ENCODE peak calls at places on chromosomes 6 and 20, in six cellular contexts. K is neuronal stem cell, L is H9, V is IMR-90, C is mesendoderm, S is H1. T is an unnamed sample.

GRCh38 chr20:13299401-13299800 is 78.3 kb downstream of the ISM1 start:
- DNase-seq in K (no peak), L (no peak), V (no peak), C (no peak), S (no peak), T (no peak)

GRCh38 chr20:5078399-5078958 is 41.3 kb downstream of the PCNA start:
- DNase-seq in K (no peak), L (no peak), V (peak), C (no peak), S (no peak), T (peak)

GRCh38 chr6:31861150-31861549 is 1.5 kb downstream of the NEU1 start:
- DNase-seq in K (no peak), L (no peak), V (no peak), C (no peak), S (no peak), T (no peak)

GRCh38 chr6:2623348-2623747 is 127.4 kb downstream of the MYLK4 start:
- DNase-seq in K (no peak), L (no peak), V (no peak), C (no peak), S (no peak), T (no peak)

GRCh38 chr20:64110411-64111068 is 3.2 kb upstream of the NPBWR2 start:
- DNase-seq in K (no peak), L (no peak), V (no peak), C (no peak), S (peak), T (no peak)

GRCh38 chr20:10946124-10946880 is 272.5 kb upstream of the JAG1 start:
- DNase-seq in K (no peak), L (no peak), V (no peak), C (no peak), S (no peak), T (no peak)

GRCh38 chr6:27867941-27868705 is 44.1 kb downstream of the OR2B2 start:
- DNase-seq in K (no peak), L (no peak), V (peak), C (peak), S (peak), T (peak)

GRCh38 chr6:156866181-156866862 is 89.1 kb downstream of the ARID1B start:
- DNase-seq in K (no peak), L (no peak), V (peak), C (peak), S (no peak), T (peak)

GRCh38 chr6:111653961-111654360 is 48.3 kb upstream of the TRAF3IP2 start:
- DNase-seq in K (no peak), L (no peak), V (no peak), C (no peak), S (no peak), T (no peak)

GRCh38 chr6:3451498-3451897 is 5.4 kb downstream of the SLC22A23 start:
- DNase-seq in K (no peak), L (no peak), V (no peak), C (peak), S (no peak), T (no peak)

GRCh38 chr6:155782739-155783459 is 327.3 kb upstream of the NOX3 start:
- DNase-seq in K (no peak), L (no peak), V (peak), C (no peak), S (no peak), T (no peak)

GRCh38 chr6:109441069-109441816 is 719 bp downstream of the SMPD2 start:
- DNase-seq in K (peak), L (peak), V (peak), C (peak), S (peak), T (peak)

GRCh38 chr20:2248837-2249236 is 47.0 kb upstream of the TGM3 start:
- DNase-seq in K (no peak), L (no peak), V (no peak), C (no peak), S (no peak), T (no peak)

GRCh38 chr20:2254333-2254732 is 41.5 kb upstream of the TGM3 start:
- DNase-seq in K (no peak), L (no peak), V (no peak), C (no peak), S (no peak), T (no peak)

GRCh38 chr20:2249935-2250334 is 45.9 kb upstream of the TGM3 start:
- DNase-seq in K (no peak), L (no peak), V (no peak), C (no peak), S (no peak), T (no peak)

GRCh38 chr20:2256132-2256531 is 39.7 kb upstream of the TGM3 start:
- DNase-seq in K (no peak), L (no peak), V (no peak), C (no peak), S (no peak), T (no peak)

DNA sequence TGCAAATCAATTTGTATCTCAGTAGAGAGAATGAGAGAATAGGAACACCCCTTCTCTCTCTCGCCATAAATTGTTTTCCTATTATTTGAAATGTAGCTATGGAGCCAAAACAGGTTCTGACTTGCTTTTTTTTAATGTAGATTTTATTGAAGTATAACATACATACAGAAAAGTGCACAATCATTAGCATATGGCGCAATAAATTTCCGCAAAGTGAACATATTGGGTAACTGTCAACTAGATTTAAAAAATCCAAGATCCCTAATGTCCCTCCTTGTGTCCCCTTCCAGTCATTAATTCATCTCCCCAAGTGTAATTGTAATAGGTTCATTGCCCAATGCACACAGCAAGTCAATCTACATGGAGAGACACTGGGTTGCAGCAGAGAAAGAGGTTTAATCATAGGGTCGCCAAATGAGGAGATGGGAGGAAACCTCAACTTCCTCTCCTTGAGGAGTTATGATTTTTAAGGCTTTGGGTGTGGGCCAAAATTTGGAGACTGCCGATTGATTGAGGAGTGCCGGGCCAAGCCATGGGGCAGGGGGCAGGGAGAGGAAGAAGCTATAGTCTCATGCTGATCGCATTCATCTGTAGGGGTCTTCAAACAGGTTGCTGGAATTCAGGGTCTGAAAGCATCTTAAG is 43.3 kb upstream of the TGM3 start:
- DNase-seq in K (no peak), L (no peak), V (no peak), C (no peak), S (no peak), T (no peak)
- H2BK120ac ChIP-seq in K (no peak), L (no peak), V (no peak), C (no peak), S (no peak), T (no peak)

GRCh38 chr6:148392611-148393160 is 50.0 kb downstream of the SASH1 start:
- DNase-seq in K (no peak), L (no peak), V (no peak), C (no peak), S (no peak), T (no peak)

GRCh38 chr6:148389086-148389485 is 46.4 kb downstream of the SASH1 start:
- DNase-seq in K (no peak), L (no peak), V (no peak), C (no peak), S (no peak), T (no peak)

GRCh38 chr6:148385379-148385778 is 42.7 kb downstream of the SASH1 start:
- DNase-seq in K (no peak), L (no peak), V (no peak), C (peak), S (no peak), T (no peak)

GRCh38 chr6:148388477-148388876 is 45.8 kb downstream of the SASH1 start:
- DNase-seq in K (no peak), L (no peak), V (no peak), C (no peak), S (no peak), T (no peak)

DNA sequence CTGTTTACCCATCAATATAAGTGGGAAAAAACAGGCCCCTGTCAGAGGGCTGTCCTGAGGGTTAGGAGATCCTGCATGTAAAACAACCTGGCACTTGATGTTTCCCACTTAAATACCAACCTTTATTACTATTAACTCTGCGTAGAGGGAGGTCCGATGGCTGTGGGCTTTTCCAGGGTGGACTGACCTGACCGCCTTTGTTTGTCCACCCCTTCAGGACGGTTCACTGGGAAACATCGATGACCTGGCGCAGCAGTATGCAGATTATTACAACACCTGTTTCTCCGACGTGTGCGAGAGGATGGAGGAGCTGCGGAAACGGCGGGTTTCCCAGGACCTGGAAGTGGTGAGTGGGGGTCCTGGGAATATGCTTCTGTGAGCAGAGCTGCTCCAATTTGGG is 47.3 kb downstream of the SASH1 start:
- DNase-seq in K (no peak), L (no peak), V (no peak), C (no peak), S (no peak), T (no peak)
- H2BK15ac ChIP-seq in K (no peak), L (no peak), V (no peak), C (no peak), S (no peak), T (no peak)

GRCh38 chr6:160859822-160860221 is 131.7 kb upstream of the MAP3K4 start:
- DNase-seq in K (no peak), L (no peak), V (no peak), C (no peak), S (no peak), T (no peak)
- H3K4me2 ChIP-seq in K (no peak), L (no peak), V (no peak), C (no peak), S (no peak), T (no peak)

GRCh38 chr6:137827977-137828815 is 38.9 kb upstream of the TNFAIP3 start:
- DNase-seq in K (no peak), L (no peak), V (no peak), C (no peak), S (no peak), T (no peak)
- H2BK120ac ChIP-seq in K (no peak), L (no peak), V (no peak), C (no peak), S (no peak), T (no peak)

DNA sequence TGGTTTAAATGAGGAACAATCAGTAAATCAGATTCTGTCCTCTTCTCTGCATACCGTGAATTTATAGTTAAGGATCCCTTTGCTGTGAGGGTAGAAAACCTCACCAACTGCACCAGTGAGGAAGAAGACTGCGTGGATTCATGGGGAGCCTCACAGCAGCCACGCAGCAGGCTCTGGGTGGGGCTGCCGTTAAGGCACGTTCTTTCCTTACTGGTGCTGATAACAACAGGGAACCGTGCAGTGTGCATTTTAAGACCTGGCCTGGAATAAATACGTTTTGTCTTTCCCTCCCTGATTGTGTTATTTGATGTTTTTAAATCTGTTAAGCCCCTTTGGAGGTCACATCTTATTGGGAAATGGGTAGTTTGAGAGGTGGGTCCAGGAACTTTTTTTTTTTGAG is 17.6 kb upstream of the MYLK2 start:
- DNase-seq in K (no peak), L (no peak), V (no peak), C (no peak), S (no peak), T (no peak)
- H2BK15ac ChIP-seq in K (no peak), L (no peak), V (no peak), C (no peak), S (no peak), T (no peak)

DNA sequence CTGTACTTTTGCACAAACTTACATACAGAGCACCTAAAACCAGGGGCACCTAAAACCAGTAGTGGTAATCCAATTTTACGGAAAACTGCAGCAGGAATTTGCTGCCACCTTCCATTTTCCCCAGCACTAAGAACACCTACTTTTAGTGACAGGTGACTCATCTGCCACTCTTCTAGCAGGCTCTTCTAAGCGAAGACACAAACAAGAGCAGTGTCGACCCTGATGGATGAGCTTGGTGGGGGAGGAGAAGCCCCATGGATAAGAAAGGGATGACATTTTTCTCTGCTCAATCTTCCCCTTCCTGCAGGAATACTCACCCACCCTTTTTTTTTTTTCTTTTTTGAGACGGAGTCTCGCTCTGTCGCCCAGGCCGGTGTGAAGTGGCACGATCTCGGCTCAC is 116.9 kb downstream of the GMPR start:
- DNase-seq in K (no peak), L (no peak), V (no peak), C (peak), S (no peak), T (no peak)
- H3K4me2 ChIP-seq in K (no peak), L (no peak), V (no peak), C (no peak), S (no peak), T (no peak)